ENCODE peak calls at places on chromosomes 16 and 17, in seven cellular contexts. I is CD8-positive, alpha-beta T cell; T is esophagus squamous epithelium; Z is mucosa of descending colon; P is left ventricle myocardium inferior; U is mesothelial cell of epicardium; S is lower leg skin. Q is an unnamed sample.

GRCh38 chr17:49209061-49209571 is 1.3 kb downstream of the GNGT2 start:
- DNase-seq in I (no peak), T (no peak), Z (no peak), P (no peak), U (no peak), S (no peak), Q (no peak)

GRCh38 chr17:50882851-50883250 is 16.7 kb upstream of the TOB1 start:
- DNase-seq in I (no peak), T (no peak), Z (no peak), P (no peak), U (no peak), S (no peak), Q (no peak)

GRCh38 chr17:41456206-41456605 is 11.0 kb downstream of the KRT32 start:
- DNase-seq in I (no peak), T (no peak), Z (no peak), P (no peak), U (no peak), S (no peak), Q (no peak)

GRCh38 chr16:28063611-28064061 is at the start of gene GSG1L:
- DNase-seq in I (no peak), T (no peak), Z (no peak), P (no peak), U (no peak), S (no peak), Q (no peak)

GRCh38 chr16:31767267-31767666 is 106.3 kb upstream of the ZNF267 start:
- DNase-seq in I (no peak), T (no peak), Z (no peak), P (no peak), U (no peak), S (no peak), Q (no peak)

GRCh38 chr17:12415031-12415430 is 250.7 kb upstream of the MYOCD start:
- DNase-seq in I (no peak), T (no peak), Z (no peak), P (no peak), U (no peak), S (no peak), Q (no peak)

GRCh38 chr17:21510686-21511367 is 134.7 kb downstream of the KCNJ12 start:
- DNase-seq in I (no peak), T (no peak), Z (no peak), P (no peak), U (no peak), S (no peak), Q (no peak)

GRCh38 chr16:80627108-80627507 is 86.3 kb downstream of the DYNLRB2 start:
- DNase-seq in I (no peak), T (no peak), Z (no peak), P (no peak), U (no peak), S (no peak), Q (no peak)

GRCh38 chr17:51711581-51711980 is 446.9 kb downstream of the CA10 start:
- DNase-seq in I (no peak), T (no peak), Z (no peak), P (no peak), U (no peak), S (no peak), Q (no peak)

GRCh38 chr17:72600934-72601333 is 480.1 kb downstream of the SOX9 start:
- DNase-seq in I (no peak), T (no peak), Z (no peak), P (no peak), U (no peak), S (no peak), Q (no peak)

GRCh38 chr17:10614536-10615155 is 42.5 kb downstream of the MYH3 start:
- DNase-seq in I (peak; percentile 19), T (no peak), Z (no peak), P (no peak), U (peak; percentile 69), S (no peak), Q (no peak)

GRCh38 chr17:42509409-42509808 is 26.6 kb upstream of the NAGLU start:
- DNase-seq in I (no peak), T (no peak), Z (peak; percentile 65), P (no peak), U (no peak), S (no peak), Q (no peak)

GRCh38 chr17:64780096-64781012 is 118.2 kb upstream of the SMURF2 start:
- DNase-seq in I (peak; percentile 75), T (no peak), Z (peak; percentile 92), P (peak; percentile 43), U (peak; percentile 52), S (peak; percentile 68), Q (peak; percentile 56)

GRCh38 chr17:62720126-62720850 is 87.8 kb downstream of the MARCHF10 start:
- DNase-seq in I (no peak), T (no peak), Z (no peak), P (no peak), U (no peak), S (no peak), Q (no peak)

GRCh38 chr17:54172654-54173316 is 350.1 kb downstream of the KIF2B start:
- DNase-seq in I (no peak), T (no peak), Z (no peak), P (no peak), U (no peak), S (no peak), Q (no peak)

GRCh38 chr16:75402821-75403475 is 30.4 kb downstream of the CFDP1 start:
- DNase-seq in I (no peak), T (no peak), Z (no peak), P (no peak), U (no peak), S (no peak), Q (no peak)

GRCh38 chr17:19470529-19471261 is 59.7 kb downstream of the RNF112 start:
- DNase-seq in I (no peak), T (no peak), Z (peak; percentile 69), P (peak; percentile 79), U (no peak), S (peak; percentile 65), Q (no peak)

GRCh38 chr16:79007614-79008013 is 592.9 kb downstream of the MAF start:
- DNase-seq in I (no peak), T (no peak), Z (no peak), P (no peak), U (no peak), S (no peak), Q (no peak)

GRCh38 chr17:42381898-42382297 is 6.3 kb downstream of the STAT3 start:
- DNase-seq in I (no peak), T (no peak), Z (no peak), P (no peak), U (no peak), S (no peak), Q (no peak)

GRCh38 chr16:88633684-88634140 is 4.7 kb upstream of the IL17C start:
- DNase-seq in I (no peak), T (no peak), Z (peak; percentile 65), P (no peak), U (no peak), S (no peak), Q (peak; percentile 64)

GRCh38 chr16:88635671-88636070 is 2.7 kb upstream of the IL17C start:
- DNase-seq in I (no peak), T (no peak), Z (no peak), P (no peak), U (no peak), S (no peak), Q (no peak)

GRCh38 chr16:88636488-88637265 is 1.7 kb upstream of the IL17C start:
- DNase-seq in I (no peak), T (no peak), Z (peak; percentile 40), P (no peak), U (no peak), S (no peak), Q (no peak)

GRCh38 chr16:88634141-88634993 is 4.0 kb upstream of the IL17C start:
- DNase-seq in I (peak; percentile 72), T (no peak), Z (peak; percentile 75), P (peak; percentile 52), U (peak; percentile 60), S (no peak), Q (peak; percentile 71)

GRCh38 chr16:88634994-88635670 is 3.2 kb upstream of the IL17C start:
- DNase-seq in I (no peak), T (no peak), Z (peak; percentile 37), P (no peak), U (no peak), S (no peak), Q (no peak)
- TF ChIP-seq CTCF in I (no peak), T (no peak), Z (no peak), P (no peak), U (no peak), S (no peak), Q (no peak)

GRCh38 chr16:24995469-24995868 is 19.7 kb downstream of the ARHGAP17 start:
- DNase-seq in I (no peak), T (no peak), Z (no peak), P (no peak), U (no peak), S (no peak), Q (no peak)
- TF ChIP-seq CTCF in I (no peak), T (no peak), Z (no peak), P (no peak), U (peak; percentile 16), S (no peak), Q (no peak)

GRCh38 chr17:39240631-39241030 is 14.9 kb upstream of the STAC2 start:
- DNase-seq in I (no peak), T (no peak), Z (no peak), P (no peak), U (no peak), S (no peak), Q (no peak)

GRCh38 chr17:39244600-39245570 is 19.1 kb upstream of the STAC2 start:
- DNase-seq in I (peak; percentile 91), T (peak; percentile 24), Z (peak; percentile 88), P (peak; percentile 77), U (peak; percentile 95), S (peak; percentile 86), Q (peak; percentile 76)

GRCh38 chr17:39244016-39244599 is 18.4 kb upstream of the STAC2 start:
- DNase-seq in I (no peak), T (no peak), Z (no peak), P (no peak), U (no peak), S (no peak), Q (no peak)

GRCh38 chr17:39243155-39243554 is 17.4 kb upstream of the STAC2 start:
- DNase-seq in I (no peak), T (no peak), Z (no peak), P (no peak), U (no peak), S (no peak), Q (no peak)

DNA sequence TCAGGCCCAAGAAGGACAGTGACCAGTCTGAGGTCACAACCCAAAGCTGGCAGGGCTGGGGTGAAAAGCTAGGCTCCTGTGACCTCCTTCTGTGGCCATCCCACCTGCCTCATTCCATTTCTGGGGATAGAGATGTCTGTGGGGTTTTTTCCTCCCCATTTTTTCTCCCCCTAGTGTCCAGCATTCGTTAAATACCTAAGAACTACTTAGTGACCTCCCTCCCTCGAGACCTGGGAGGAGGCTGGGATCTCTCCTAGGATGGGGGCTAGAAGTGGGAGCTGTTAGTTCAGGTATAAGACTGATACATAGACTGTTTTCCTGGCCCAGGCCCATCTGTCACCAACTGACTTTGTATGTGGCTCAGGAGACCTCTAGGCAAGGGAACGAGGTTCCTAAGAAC is 20.5 kb upstream of the STAC2 start:
- DNase-seq in I (no peak), T (no peak), Z (no peak), P (no peak), U (no peak), S (no peak), Q (no peak)
- TF ChIP-seq CTCF in I (no peak), T (no peak), Z (no peak), P (no peak), U (no peak), S (no peak), Q (no peak)

DNA sequence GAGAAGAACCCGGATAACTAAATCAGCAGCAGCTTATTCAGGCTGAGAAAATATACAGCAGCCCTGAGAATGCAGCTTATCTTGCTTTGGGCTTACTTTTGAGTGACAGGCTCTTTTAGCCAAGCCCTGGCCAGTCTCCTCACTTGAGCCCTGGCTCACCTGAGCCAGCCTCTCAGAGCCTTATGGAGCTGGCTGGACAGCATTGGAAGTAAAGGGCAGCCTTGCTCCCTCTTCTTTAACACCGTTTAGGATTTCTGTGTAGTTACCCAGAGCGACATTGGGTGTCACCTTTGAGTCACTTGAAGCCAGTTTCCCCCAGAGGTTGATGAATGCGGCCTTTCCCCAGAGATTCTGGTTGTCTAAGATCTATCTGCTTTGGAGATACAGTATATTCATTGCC is 7.7 kb upstream of the NPIPB2 start:
- DNase-seq in I (peak; percentile 10), T (no peak), Z (no peak), P (no peak), U (no peak), S (peak; percentile 21), Q (no peak)
- TF ChIP-seq CTCF in I (peak; percentile 44), T (peak; percentile 16), Z (no peak), P (peak; percentile 64), U (no peak), S (no peak), Q (peak; percentile 38)

Q was measured in activated B cell treated with CpG ODN at 0.5 μM for 24 hours.